ENCODE peak calls at places on chromosome 14, in four cellular contexts. One of them, this sample, is unnamed.
A peak's percentile ranks its signal among the peaks of the same experiment; 100 is the strongest.

GRCh38 chr14:33773205-33774030 is 177.5 kb downstream of the EGLN3 start:
- DNase-seq in pancreas: no peak
- DNase-seq in A673: no peak
- DNase-seq in epithelial cell of esophagus: no peak
- DNase-seq in this sample: no peak

GRCh38 chr14:94646481-94646880 is 34.3 kb downstream of the SERPINA3 start:
- DNase-seq in pancreas: no peak
- DNase-seq in epithelial cell of esophagus: no peak
- DNase-seq in A673: peak; percentile 61
- DNase-seq in this sample: no peak

GRCh38 chr14:105885561-105886320 is 359.4 kb downstream of the TMEM121 start:
- DNase-seq in epithelial cell of esophagus: no peak
- DNase-seq in A673: no peak
- DNase-seq in pancreas: no peak
- DNase-seq in this sample: no peak

GRCh38 chr14:53838374-53838773 is 118.3 kb downstream of the BMP4 start:
- DNase-seq in A673: no peak
- DNase-seq in pancreas: no peak
- DNase-seq in epithelial cell of esophagus: no peak
- DNase-seq in this sample: no peak

GRCh38 chr14:24171422-24172260 is at the start of gene REC8:
- DNase-seq in A673: no peak
- DNase-seq in epithelial cell of esophagus: peak; percentile 66
- DNase-seq in pancreas: no peak
- DNase-seq in this sample: peak; percentile 77

GRCh38 chr14:92711976-92712653 is 36.3 kb downstream of the LGMN start:
- DNase-seq in pancreas: no peak
- DNase-seq in epithelial cell of esophagus: no peak
- DNase-seq in A673: no peak
- DNase-seq in this sample: no peak

GRCh38 chr14:101405171-101405883 is 156.0 kb upstream of the DIO3 start:
- DNase-seq in A673: peak; percentile 29
- DNase-seq in epithelial cell of esophagus: no peak
- DNase-seq in pancreas: no peak
- DNase-seq in this sample: no peak

GRCh38 chr14:71961972-71962371 is 29.7 kb downstream of the RGS6 start:
- DNase-seq in epithelial cell of esophagus: no peak
- DNase-seq in pancreas: no peak
- DNase-seq in A673: no peak
- DNase-seq in this sample: no peak

GRCh38 chr14:58899317-58899713 is 261.6 kb downstream of the DACT1 start:
- DNase-seq in epithelial cell of esophagus: peak; percentile 59
- DNase-seq in pancreas: no peak
- DNase-seq in A673: no peak
- DNase-seq in this sample: no peak

GRCh38 chr14:61524211-61524806 is 171.0 kb upstream of the HIF1A start:
- DNase-seq in epithelial cell of esophagus: peak; percentile 73
- DNase-seq in A673: peak; percentile 63
- DNase-seq in pancreas: no peak
- DNase-seq in this sample: no peak

GRCh38 chr14:77914073-77914721 is 114.3 kb downstream of the ADCK1 start:
- DNase-seq in epithelial cell of esophagus: no peak
- DNase-seq in A673: no peak
- DNase-seq in pancreas: no peak
- DNase-seq in this sample: no peak

GRCh38 chr14:37594916-37595808 is at the start of the genes FOXA1 and TTC6:
- DNase-seq in pancreas: peak; percentile 48
- DNase-seq in epithelial cell of esophagus: peak; percentile 79
- DNase-seq in A673: peak; percentile 66
- DNase-seq in this sample: peak; percentile 77

GRCh38 chr14:84850595-84850994 is 679.3 kb upstream of the FLRT2 start:
- DNase-seq in pancreas: no peak
- DNase-seq in A673: no peak
- DNase-seq in epithelial cell of esophagus: no peak
- DNase-seq in this sample: no peak

GRCh38 chr14:102545461-102546265 is 36.1 kb upstream of the ANKRD9 start:
- DNase-seq in A673: peak; percentile 92
- DNase-seq in epithelial cell of esophagus: no peak
- DNase-seq in pancreas: no peak
- DNase-seq in this sample: no peak

GRCh38 chr14:69625299-69626131 is 14.1 kb downstream of the SUSD6 start:
- DNase-seq in A673: no peak
- DNase-seq in epithelial cell of esophagus: no peak
- DNase-seq in pancreas: no peak
- DNase-seq in this sample: no peak

GRCh38 chr14:75752907-75753594 is 92.0 kb downstream of the TTLL5 start:
- DNase-seq in epithelial cell of esophagus: no peak
- DNase-seq in pancreas: no peak
- DNase-seq in A673: no peak
- DNase-seq in this sample: no peak

GRCh38 chr14:104515811-104516780 is 63.5 kb upstream of the C14orf180 start:
- DNase-seq in epithelial cell of esophagus: no peak
- DNase-seq in pancreas: no peak
- DNase-seq in A673: no peak
- DNase-seq in this sample: no peak

GRCh38 chr14:97287956-97288355 is 490.8 kb downstream of the VRK1 start:
- DNase-seq in pancreas: no peak
- DNase-seq in epithelial cell of esophagus: no peak
- DNase-seq in A673: no peak
- DNase-seq in this sample: no peak

GRCh38 chr14:100621806-100622205 is 34.6 kb upstream of the BEGAIN start:
- DNase-seq in epithelial cell of esophagus: no peak
- DNase-seq in A673: peak; percentile 54
- DNase-seq in pancreas: no peak
- DNase-seq in this sample: no peak

GRCh38 chr14:88078525-88078924 is 73.6 kb downstream of the GPR65 start:
- DNase-seq in A673: no peak
- DNase-seq in epithelial cell of esophagus: no peak
- DNase-seq in pancreas: no peak
- DNase-seq in this sample: no peak

GRCh38 chr14:58697927-58698641 is 60.3 kb downstream of the DACT1 start:
- DNase-seq in pancreas: no peak
- DNase-seq in A673: no peak
- DNase-seq in epithelial cell of esophagus: peak; percentile 9
- DNase-seq in this sample: peak; percentile 65

GRCh38 chr14:50875359-50876090 is 3.7 kb downstream of the ABHD12B start:
- DNase-seq in pancreas: no peak
- DNase-seq in epithelial cell of esophagus: no peak
- DNase-seq in A673: no peak
- DNase-seq in this sample: no peak

GRCh38 chr14:78319826-78320635 is 149.9 kb downstream of the NRXN3 start:
- DNase-seq in pancreas: no peak
- DNase-seq in epithelial cell of esophagus: no peak
- DNase-seq in A673: no peak
- DNase-seq in this sample: no peak

This sample was measured in NCI-H1417 treated with DMSO at 0.1 percent for 48 hours.